ENCODE peak calls at places on chromosomes 7 and 10, in five cellular contexts. C, M, N, B and L are unnamed samples. For H3K4me1, the result is how much of the 10 kb centered on the place peaks cover.

GRCh38 chr7:17069146-17069545 is 187.4 kb upstream of the AGR3 start:
- DNase-seq in C (no peak), M (no peak), N (peak), B (no peak), L (no peak)

GRCh38 chr10:63008491-63008890 is 124.6 kb upstream of the NRBF2 start:
- DNase-seq in C (no peak), M (no peak), N (no peak), B (no peak), L (no peak)

GRCh38 chr7:103854611-103855010 is 134.8 kb downstream of the RELN start:
- DNase-seq in C (no peak), M (no peak), N (no peak), B (no peak), L (no peak)

GRCh38 chr10:112886463-112886862 is 63.6 kb upstream of the TCF7L2 start:
- DNase-seq in C (no peak), M (no peak), N (no peak), B (no peak), L (no peak)

GRCh38 chr7:69597278-69598076 is 798 bp upstream of the AUTS2 start:
- DNase-seq in C (peak), M (peak), N (peak), B (no peak), L (no peak)

GRCh38 chr10:8874972-8875371 is 820.5 kb downstream of the GATA3 start:
- DNase-seq in C (no peak), M (no peak), N (no peak), B (no peak), L (no peak)

GRCh38 chr7:51286392-51286791 is 30.2 kb downstream of the COBL start:
- DNase-seq in C (no peak), M (no peak), N (no peak), B (no peak), L (no peak)

GRCh38 chr7:88217675-88218427 is 2.0 kb downstream of the SRI start:
- DNase-seq in C (no peak), M (no peak), N (no peak), B (peak), L (no peak)

GRCh38 chr7:30977896-30978564 is 14.3 kb downstream of the GHRHR start:
- DNase-seq in C (no peak), M (peak), N (peak), B (no peak), L (no peak)

GRCh38 chr10:22253578-22253882 is 35.7 kb upstream of the EBLN1 start:
- DNase-seq in C (peak), M (peak), N (peak), B (peak), L (no peak)

GRCh38 chr7:25947669-25948516 is 204.1 kb upstream of the NFE2L3 start:
- DNase-seq in C (no peak), M (no peak), N (no peak), B (no peak), L (no peak)

GRCh38 chr10:97100657-97101056 is 85.1 kb downstream of the SLIT1 start:
- DNase-seq in C (no peak), M (no peak), N (no peak), B (no peak), L (no peak)

GRCh38 chr10:97101166-97101940 is 84.4 kb downstream of the SLIT1 start:
- DNase-seq in C (no peak), M (peak), N (no peak), B (no peak), L (no peak)

GRCh38 chr10:97099089-97099488 is 86.7 kb downstream of the SLIT1 start:
- DNase-seq in C (peak), M (no peak), N (no peak), B (no peak), L (no peak)

GRCh38 chr10:97102441-97102840 is 83.3 kb downstream of the SLIT1 start:
- DNase-seq in C (no peak), M (no peak), N (no peak), B (no peak), L (no peak)

GRCh38 chr10:97099868-97100267 is 85.9 kb downstream of the SLIT1 start:
- DNase-seq in C (no peak), M (no peak), N (no peak), B (no peak), L (no peak)
- H3K4me1 ChIP-seq in C (under half), M (under half), N (under half), B (under half), L (under half)

DNA sequence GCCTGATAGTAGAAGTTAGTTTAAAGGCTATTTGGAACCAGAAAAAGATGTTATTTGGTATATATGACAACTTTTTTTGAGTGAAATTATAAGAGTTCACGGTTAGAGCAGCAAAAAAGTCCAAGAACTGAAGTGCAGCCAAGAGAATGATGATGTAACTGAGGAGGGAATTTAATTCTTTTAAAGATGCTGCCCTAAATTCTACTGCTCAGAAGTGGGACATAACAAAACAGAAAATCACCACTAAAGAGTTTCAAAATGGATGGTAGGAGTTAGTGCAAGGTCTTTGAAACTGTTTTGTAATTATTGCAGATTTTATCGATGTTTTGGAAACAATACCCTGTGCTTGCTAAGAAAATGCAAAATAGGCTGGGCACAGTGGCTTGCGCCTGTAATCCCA is 6.5 kb downstream of the SAMD8 start:
- DNase-seq in C (no peak), M (peak), N (no peak), B (no peak), L (no peak)
- H3K4me1 ChIP-seq in C (under half), M (under half), N (under half), B (under half), L (half or more)

GRCh38 chr7:139772115-139772514 is 5.7 kb downstream of the HIPK2 start:
- DNase-seq in C (no peak), M (no peak), N (no peak), B (no peak), L (no peak)

GRCh38 chr7:139769066-139769465 is 8.7 kb downstream of the HIPK2 start:
- DNase-seq in C (no peak), M (no peak), N (no peak), B (no peak), L (no peak)

GRCh38 chr7:139773372-139773771 is 4.4 kb downstream of the HIPK2 start:
- DNase-seq in C (no peak), M (no peak), N (no peak), B (no peak), L (no peak)

GRCh38 chr7:139772837-139773236 is 5.0 kb downstream of the HIPK2 start:
- DNase-seq in C (no peak), M (no peak), N (no peak), B (no peak), L (no peak)

GRCh38 chr7:139771001-139771956 is 6.5 kb downstream of the HIPK2 start:
- DNase-seq in C (no peak), M (peak), N (no peak), B (no peak), L (no peak)
- H3K4me1 ChIP-seq in C (under half), M (under half), N (under half), B (half or more), L (half or more)

DNA sequence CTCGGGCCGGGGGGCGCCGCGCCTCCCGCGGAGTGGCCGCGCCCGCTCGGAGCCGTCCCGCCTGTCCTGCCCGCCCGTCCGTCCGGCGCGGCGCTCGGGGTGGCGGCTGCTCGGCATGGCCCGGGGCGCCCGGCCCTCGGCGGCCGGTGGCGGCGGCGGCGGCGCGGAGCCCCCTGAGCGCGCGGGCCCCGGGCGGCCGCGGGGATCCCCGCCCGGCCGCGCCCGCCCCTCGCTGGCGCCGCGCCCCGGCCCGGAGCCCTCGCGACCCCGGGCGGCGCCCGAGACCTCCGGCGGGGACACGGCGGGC is 373 bp downstream of the SDK1 start:
- DNase-seq in C (no peak), M (peak), N (no peak), B (no peak), L (no peak)
- H3K4me1 ChIP-seq in C (under half), M (under half), N (under half), B (under half), L (under half)

GRCh38 chr10:91596821-91597396 is 36.0 kb downstream of the PPP1R3C start:
- DNase-seq in C (no peak), M (peak), N (no peak), B (no peak), L (no peak)
- H3K4me1 ChIP-seq in C (half or more), M (under half), N (under half), B (under half), L (half or more)

GRCh38 chr10:35336921-35337741 is 822 bp downstream of the CCNY start:
- DNase-seq in C (peak), M (peak), N (peak), B (peak), L (no peak)

GRCh38 chr10:35335718-35336083 is 608 bp upstream of the CCNY start:
- DNase-seq in C (no peak), M (peak), N (peak), B (peak), L (no peak)

GRCh38 chr10:35335133-35335532 is 1.2 kb upstream of the CCNY start:
- DNase-seq in C (no peak), M (peak), N (no peak), B (no peak), L (no peak)

GRCh38 chr10:35334297-35334696 is 2.0 kb upstream of the CCNY start:
- DNase-seq in C (no peak), M (no peak), N (no peak), B (no peak), L (no peak)

GRCh38 chr10:35336084-35336831 is at the start of gene CCNY:
- DNase-seq in C (peak), M (peak), N (peak), B (peak), L (peak)
- H3K4me1 ChIP-seq in C (half or more), M (under half), N (under half), B (half or more), L (under half)

GRCh38 chr10:72297281-72297967 is 23.7 kb downstream of the DDIT4 start:
- DNase-seq in C (peak), M (peak), N (peak), B (peak), L (peak)

GRCh38 chr10:72292223-72292691 is 18.5 kb downstream of the DDIT4 start:
- DNase-seq in C (no peak), M (peak), N (peak), B (no peak), L (no peak)

GRCh38 chr10:72297968-72298773 is 24.4 kb downstream of the DDIT4 start:
- DNase-seq in C (peak), M (peak), N (peak), B (peak), L (peak)

GRCh38 chr10:72298774-72299519 is 25.2 kb downstream of the DDIT4 start:
- DNase-seq in C (no peak), M (no peak), N (no peak), B (no peak), L (no peak)

GRCh38 chr10:72295330-72295910 is 21.7 kb downstream of the DDIT4 start:
- DNase-seq in C (no peak), M (no peak), N (no peak), B (no peak), L (no peak)
- H3K4me1 ChIP-seq in C (under half), M (under half), N (under half), B (half or more), L (under half)

DNA sequence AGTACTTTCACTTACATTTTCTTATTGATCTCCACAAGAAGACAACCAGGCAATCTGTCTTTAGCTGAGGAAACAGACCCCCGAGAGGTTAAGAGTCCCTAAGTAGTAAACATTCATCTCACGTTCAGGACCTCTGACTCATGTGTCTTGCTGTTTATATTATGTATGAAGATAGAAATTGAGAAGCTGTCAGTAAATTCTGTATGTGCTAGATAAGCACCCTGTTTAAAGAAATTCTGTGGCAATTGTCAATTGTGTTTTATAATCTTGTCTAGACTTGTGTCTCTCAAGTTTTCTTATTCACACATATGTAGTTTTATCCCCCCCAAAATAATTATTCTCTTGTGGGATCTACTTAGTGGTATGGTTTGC is 14.5 kb downstream of the ADK start:
- DNase-seq in C (no peak), M (peak), N (no peak), B (no peak), L (no peak)
- H3K4me1 ChIP-seq in C (under half), M (under half), N (under half), B (under half), L (under half)